ENCODE peak calls at places on chromosomes 4 and X, in four cellular contexts. X is H1, N is K562, E is GM12878. Q is an unnamed sample.

GRCh38 chr4:142144813-142145212 is 508.4 kb downstream of the IL15 start:
- DNase-seq in X (no peak), N (no peak), E (no peak), Q (no peak)

GRCh38 chr4:151948351-151949016 is 187.7 kb upstream of the GATB start:
- DNase-seq in X (no peak), N (no peak), E (no peak), Q (no peak)

GRCh38 chr4:140135529-140136021 is 18.4 kb downstream of the MAML3 start:
- DNase-seq in X (no peak), N (no peak), E (no peak), Q (peak; percentile 84)

GRCh38 chr4:98828801-98829200 is 100.1 kb downstream of the EIF4E start:
- DNase-seq in X (peak; percentile 51), N (no peak), E (no peak), Q (peak; percentile 5)

GRCh38 chr4:101669138-101669831 is 121.2 kb upstream of the BANK1 start:
- DNase-seq in X (no peak), N (no peak), E (no peak), Q (no peak)

GRCh38 chr4:93731448-93731847 is 97.1 kb upstream of the ATOH1 start:
- DNase-seq in X (no peak), N (no peak), E (no peak), Q (peak; percentile 7)

GRCh38 chrX:123854329-123854728 is 5.5 kb upstream of the XIAP start:
- DNase-seq in X (no peak), N (no peak), E (no peak), Q (no peak)

GRCh38 chrX:32744906-32745305 is 466.4 kb downstream of the DMD start:
- DNase-seq in X (no peak), N (no peak), E (no peak), Q (no peak)

GRCh38 chr4:8908206-8908893 is 36.7 kb upstream of the HMX1 start:
- DNase-seq in X (peak; percentile 39), N (no peak), E (no peak), Q (peak; percentile 27)

GRCh38 chr4:150510176-150510875 is 71.6 kb upstream of the MAB21L2 start:
- DNase-seq in X (no peak), N (no peak), E (no peak), Q (no peak)

GRCh38 chr4:5711479-5712184 is 631 bp downstream of the EVC start:
- DNase-seq in X (peak; percentile 65), N (no peak), E (no peak), Q (no peak)

GRCh38 chr4:113476800-113477199 is 284.7 kb downstream of the CAMK2D start:
- DNase-seq in X (no peak), N (no peak), E (no peak), Q (no peak)

GRCh38 chrX:40671126-40671525 is 23.8 kb upstream of the CXorf38 start:
- DNase-seq in X (no peak), N (no peak), E (no peak), Q (no peak)

GRCh38 chrX:83658731-83659130 is 150.6 kb downstream of the POU3F4 start:
- DNase-seq in X (no peak), N (peak; percentile 1), E (no peak), Q (peak; percentile 8)

GRCh38 chr4:83386931-83387897 is 52.6 kb upstream of the HPSE start:
- DNase-seq in X (no peak), N (no peak), E (no peak), Q (no peak)

GRCh38 chrX:13492286-13492685 is 77.1 kb upstream of the EGFL6 start:
- DNase-seq in X (no peak), N (no peak), E (no peak), Q (no peak)

GRCh38 chrX:130196453-130196852 is 24.7 kb downstream of the RAB33A start:
- DNase-seq in X (no peak), N (no peak), E (no peak), Q (no peak)

GRCh38 chr4:38430841-38431240 is 233.2 kb upstream of the KLF3 start:
- DNase-seq in X (no peak), N (no peak), E (no peak), Q (no peak)

GRCh38 chrX:21659320-21659719 is 1.2 kb upstream of the KLHL34 start:
- DNase-seq in X (no peak), N (no peak), E (no peak), Q (no peak)

GRCh38 chr4:186942745-186943606 is 219.3 kb upstream of the FAT1 start:
- DNase-seq in X (no peak), N (no peak), E (no peak), Q (peak; percentile 33)

GRCh38 chr4:129641179-129641578 is 545.2 kb downstream of the C4orf33 start:
- DNase-seq in X (peak; percentile 86), N (no peak), E (peak; percentile 8), Q (peak; percentile 13)

GRCh38 chrX:66004928-66005831 is 34.7 kb downstream of the VSIG4 start:
- DNase-seq in X (no peak), N (peak; percentile 41), E (no peak), Q (no peak)

GRCh38 chr4:180150818-180151217 is 2092.4 kb upstream of the TENM3 start:
- DNase-seq in X (no peak), N (no peak), E (no peak), Q (peak; percentile 0)

GRCh38 chr4:54794033-54794432 is 136.3 kb downstream of the KIT start:
- DNase-seq in X (no peak), N (no peak), E (no peak), Q (no peak)

GRCh38 chrX:50988649-50989048 is 78.1 kb downstream of the BMP15 start:
- DNase-seq in X (no peak), N (peak; percentile 8), E (no peak), Q (peak; percentile 29)

GRCh38 chrX:145861818-145862217 is 44.2 kb downstream of the SLITRK2 start:
- DNase-seq in X (no peak), N (no peak), E (no peak), Q (no peak)

GRCh38 chrX:145853181-145853580 is 35.6 kb downstream of the SLITRK2 start:
- DNase-seq in X (no peak), N (no peak), E (no peak), Q (no peak)

DNA sequence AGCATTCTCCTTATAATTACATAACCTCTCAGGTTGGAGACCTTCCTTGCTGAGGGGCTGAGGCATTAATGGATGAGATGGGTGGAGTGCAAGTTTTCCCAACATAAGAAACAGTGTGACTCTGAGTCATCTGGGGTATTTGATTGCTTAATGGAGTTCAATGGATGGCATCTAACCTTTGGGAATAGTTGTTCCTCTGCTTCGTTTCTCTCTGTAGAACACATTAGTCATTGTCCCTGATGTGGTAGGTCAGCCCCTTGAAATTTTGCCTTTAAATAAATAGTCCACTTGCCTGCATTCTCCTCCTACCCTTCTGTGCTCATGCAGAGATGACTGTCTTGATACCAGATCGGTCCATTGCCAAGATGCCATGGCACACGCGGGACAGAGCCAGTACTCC is 38.6 kb downstream of the SLITRK2 start:
- DNase-seq in X (no peak), N (no peak), E (no peak), Q (no peak)
- TF ChIP-seq NRF1 in X (no peak), N (no peak), E (no peak), Q (no peak)

GRCh38 chrX:71154641-71155040 is 10.0 kb downstream of the NLGN3 start:
- DNase-seq in X (no peak), N (no peak), E (no peak), Q (no peak)
- TF ChIP-seq NRF1 in X (no peak), N (no peak), E (no peak), Q (no peak)

DNA sequence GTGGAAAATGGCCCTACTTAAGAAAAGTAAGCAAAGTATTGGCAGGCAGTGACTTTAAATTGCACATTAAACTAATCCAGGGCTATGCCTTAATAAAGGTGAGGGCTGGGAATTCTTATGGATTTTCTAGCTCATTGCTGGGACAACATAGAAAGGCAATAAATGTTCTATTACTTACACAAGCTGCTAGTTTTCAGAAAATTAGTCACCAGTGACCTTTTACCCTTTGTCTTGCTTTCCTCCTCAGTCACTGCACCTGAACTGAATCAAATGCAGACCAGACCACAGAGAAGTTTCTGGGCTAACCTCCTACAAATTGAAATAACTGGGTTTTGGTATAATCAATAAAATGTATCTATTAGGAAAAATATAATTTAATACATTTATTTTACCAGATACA is 694.4 kb upstream of the FAM241A start:
- DNase-seq in X (no peak), N (no peak), E (no peak), Q (no peak)
- TF ChIP-seq NRF1 in X (no peak), N (no peak), E (no peak), Q (no peak)

DNA sequence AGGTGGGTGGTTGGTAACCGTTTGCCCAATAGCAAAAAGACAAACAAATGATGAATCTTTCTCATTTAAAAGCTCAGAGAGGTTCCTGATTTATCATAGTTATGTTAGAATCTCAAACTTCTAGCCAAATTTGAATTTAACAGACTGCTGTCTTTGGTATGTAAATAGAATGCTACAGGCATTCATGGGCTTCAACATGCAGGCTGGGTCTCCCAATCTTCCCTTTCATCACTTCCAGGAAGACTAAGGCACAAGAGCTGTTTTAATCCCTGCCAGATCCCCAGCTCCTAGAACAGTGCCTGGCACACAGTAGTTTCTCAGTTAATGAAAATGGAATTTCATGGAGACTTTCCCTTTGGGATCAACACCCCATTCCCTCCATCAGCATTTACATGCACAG is 107.7 kb upstream of the C1QTNF7 start:
- DNase-seq in X (no peak), N (no peak), E (no peak), Q (no peak)
- TF ChIP-seq NRF1 in X (no peak), N (no peak), E (no peak), Q (no peak)

DNA sequence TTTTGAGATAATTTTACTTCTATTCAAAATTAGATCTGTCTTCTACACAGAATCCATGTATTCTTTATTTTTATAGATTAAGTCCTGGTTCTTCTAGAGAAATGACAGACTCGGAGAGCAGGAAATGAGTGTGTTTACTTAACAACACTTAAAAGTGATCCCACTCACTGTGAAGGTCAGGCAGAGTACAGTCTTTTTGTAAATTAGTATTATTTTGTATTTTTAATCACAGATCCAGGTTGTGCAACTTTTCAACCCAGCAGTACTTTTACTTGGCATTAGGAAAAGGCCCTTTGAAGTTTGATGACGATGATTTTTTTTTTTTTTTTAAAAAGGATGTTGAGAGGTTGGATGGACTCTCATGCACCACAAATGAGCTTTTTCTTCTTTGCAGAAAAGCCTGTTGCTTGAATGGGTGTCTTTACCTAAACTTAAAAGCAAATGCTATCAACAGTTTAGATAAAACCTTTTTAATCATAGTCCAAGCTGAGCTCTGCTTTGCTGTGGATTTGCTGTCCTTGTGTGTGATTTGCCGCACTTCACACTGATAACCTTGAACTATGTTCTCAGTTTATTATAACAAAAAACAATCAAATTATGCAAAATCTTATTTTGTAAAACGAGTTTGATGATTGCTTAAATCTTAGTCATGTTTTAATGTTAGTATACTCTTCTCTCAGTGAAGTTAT is 114.0 kb downstream of the MXRA5 start:
- DNase-seq in X (no peak), N (no peak), E (no peak), Q (no peak)
- TF ChIP-seq NRF1 in X (no peak), N (no peak), E (no peak), Q (no peak)

DNA sequence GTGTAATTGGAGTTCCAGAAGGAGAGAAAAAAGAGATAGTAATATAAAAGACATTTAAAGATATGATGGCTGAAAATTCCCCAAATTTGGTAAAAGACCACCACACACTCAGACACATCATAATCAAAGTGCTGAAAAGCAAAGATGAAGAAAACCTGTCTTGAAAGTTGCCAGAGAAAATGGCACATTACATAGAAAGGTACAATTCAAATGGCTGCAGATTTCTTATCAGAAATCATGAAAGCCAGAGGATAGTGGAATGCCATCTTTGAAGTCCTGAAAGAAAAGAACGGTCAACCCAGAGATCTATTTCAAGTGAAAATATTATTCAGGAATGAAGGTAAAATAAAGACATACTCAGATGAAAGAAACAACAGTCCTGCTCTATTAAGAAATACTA is 29.3 kb upstream of the PAGE4 start:
- DNase-seq in X (no peak), N (no peak), E (no peak), Q (no peak)
- TF ChIP-seq NRF1 in X (no peak), N (no peak), E (no peak), Q (no peak)

GRCh38 chr4:10276152-10276551 is 159.6 kb upstream of the WDR1 start:
- DNase-seq in X (no peak), N (no peak), E (no peak), Q (no peak)
- TF ChIP-seq NRF1 in X (no peak), N (no peak), E (no peak), Q (no peak)

GRCh38 chrX:153735274-153735673 is 10.6 kb downstream of the ABCD1 start:
- DNase-seq in X (no peak), N (peak; percentile 35), E (no peak), Q (no peak)
- TF ChIP-seq NRF1 in X (no peak), N (no peak), E (no peak), Q (no peak)

Q was measured in SK-N-SH.